ENCODE peak calls at places on chromosomes 12 and 14, in four cellular contexts. T, F, K and R are unnamed samples.

GRCh38 chr12:120853188-120853587 is 51.0 kb downstream of the SPPL3 start:
- DNase-seq in K (no peak), F (no peak), T (no peak), R (no peak)

GRCh38 chr14:100472094-100472455 is 115.1 kb downstream of the BEGAIN start:
- DNase-seq in F (no peak), T (no peak), K (no peak), R (no peak)

GRCh38 chr12:90940872-90941499 is 14.0 kb downstream of the CCER1 start:
- DNase-seq in K (peak), F (no peak), T (peak), R (peak)

GRCh38 chr14:64060648-64061096 is 207.9 kb downstream of the SYNE2 start:
- DNase-seq in K (peak), F (peak), T (peak), R (no peak)

GRCh38 chr14:41377926-41378325 is 228.8 kb upstream of the LRFN5 start:
- DNase-seq in T (no peak), K (no peak), F (no peak), R (no peak)

GRCh38 chr12:15796493-15797141 is 7.4 kb upstream of the EPS8 start:
- DNase-seq in T (peak), F (no peak), K (peak), R (no peak)

GRCh38 chr14:21308479-21309237 is 28.8 kb downstream of the RPGRIP1 start:
- DNase-seq in T (peak), F (peak), K (peak), R (peak)

GRCh38 chr14:52596861-52597260 is 44.2 kb downstream of the GPR137C start:
- DNase-seq in F (no peak), K (no peak), T (no peak), R (no peak)

GRCh38 chr12:54352022-54352531 is 12.2 kb downstream of the GPR84 start:
- DNase-seq in F (peak), T (no peak), K (no peak), R (no peak)

GRCh38 chr14:45678163-45678562 is 425.2 kb upstream of the MIS18BP1 start:
- DNase-seq in T (no peak), F (no peak), K (no peak), R (no peak)

GRCh38 chr14:63564318-63564717 is 21.1 kb upstream of the PPP2R5E start:
- DNase-seq in K (no peak), T (no peak), F (no peak), R (no peak)

GRCh38 chr12:51886021-51886710 is 1.7 kb upstream of the ANKRD33 start:
- DNase-seq in K (peak), T (no peak), F (no peak), R (no peak)

GRCh38 chr12:83573676-83574075 is 887.0 kb downstream of the TMTC2 start:
- DNase-seq in T (peak), K (no peak), F (no peak), R (no peak)

GRCh38 chr12:116400671-116401357 is 123.3 kb upstream of the MED13L start:
- DNase-seq in K (no peak), F (no peak), T (no peak), R (no peak)

GRCh38 chr12:127054531-127054930 is 1212.4 kb upstream of the TMEM132C start:
- DNase-seq in T (no peak), F (no peak), K (no peak), R (no peak)

GRCh38 chr14:92308676-92309075 is 14.3 kb upstream of the SLC24A4 start:
- DNase-seq in K (no peak), F (no peak), T (no peak), R (no peak)

GRCh38 chr14:102939329-102939728 is 16.9 kb downstream of the AMN start:
- DNase-seq in K (no peak), T (no peak), F (no peak), R (no peak)

GRCh38 chr12:50282581-50283229 is 615 bp downstream of the LIMA1 start:
- DNase-seq in F (no peak), K (no peak), T (no peak), R (peak)

GRCh38 chr12:103786201-103786600 is 54.8 kb downstream of the NT5DC3 start:
- DNase-seq in K (no peak), F (no peak), T (no peak), R (no peak)

GRCh38 chr12:16984484-16984883 is 378.5 kb upstream of the LMO3 start:
- DNase-seq in T (no peak), F (no peak), K (no peak), R (no peak)

GRCh38 chr12:129109174-129110001 is 256.1 kb downstream of the GLT1D1 start:
- DNase-seq in K (no peak), T (no peak), F (peak), R (no peak)

GRCh38 chr14:50778757-50779483 is 52.0 kb downstream of the NIN start:
- DNase-seq in K (no peak), T (no peak), F (no peak), R (no peak)

GRCh38 chr12:106586803-106587684 is 4.2 kb downstream of the RFX4 start:
- DNase-seq in T (no peak), F (no peak), K (no peak), R (peak)

GRCh38 chr12:3972576-3972975 is 99.4 kb upstream of the PARP11 start:
- DNase-seq in K (no peak), T (no peak), F (no peak), R (no peak)

GRCh38 chr14:51182166-51182565 is 57.9 kb upstream of the TMX1 start:
- DNase-seq in T (no peak), K (no peak), F (no peak), R (no peak)

GRCh38 chr12:16359512-16360491 is 12.4 kb downstream of the MGST1 start:
- DNase-seq in T (peak), F (peak), K (peak), R (peak)

GRCh38 chr12:6367065-6367968 is 8.0 kb downstream of the SCNN1A start:
- DNase-seq in F (no peak), T (no peak), K (peak), R (no peak)

GRCh38 chr12:106861984-106862894 is 87.8 kb downstream of the RIC8B start:
- DNase-seq in T (no peak), F (no peak), K (peak), R (no peak)

GRCh38 chr14:20622816-20623291 is 18.6 kb downstream of the OR6S1 start:
- DNase-seq in F (no peak), K (no peak), T (no peak), R (no peak)

GRCh38 chr14:95770777-95771176 is 56.9 kb upstream of the TCL1A start:
- DNase-seq in F (no peak), T (no peak), K (no peak), R (peak)

GRCh38 chr12:113766133-113766879 is 199.8 kb downstream of the RBM19 start:
- DNase-seq in K (peak), T (no peak), F (no peak), R (no peak)

GRCh38 chr14:35849122-35849521 is 23.0 kb downstream of the BRMS1L start:
- DNase-seq in F (no peak), K (peak), T (no peak), R (no peak)

GRCh38 chr12:26633591-26634210 is 199.3 kb downstream of the ITPR2 start:
- DNase-seq in F (no peak), T (no peak), K (peak), R (no peak)

GRCh38 chr14:36383674-36384421 is 63.4 kb upstream of the MBIP start:
- DNase-seq in T (no peak), K (no peak), F (no peak), R (no peak)

GRCh38 chr12:2179058-2179457 is 126.3 kb downstream of the CACNA1C start:
- DNase-seq in T (no peak), F (no peak), K (no peak), R (no peak)

GRCh38 chr12:42608196-42608825 is 18.8 kb upstream of the PRICKLE1 start:
- DNase-seq in F (no peak), K (no peak), T (no peak), R (no peak)

GRCh38 chr12:21940972-21941521 is at the start of gene ABCC9:
- DNase-seq in T (no peak), F (peak), K (no peak), R (no peak)

GRCh38 chr14:58964598-58964928 is 223.9 kb upstream of the DAAM1 start:
- DNase-seq in K (no peak), T (no peak), F (no peak), R (no peak)

GRCh38 chr14:69669375-69669774 is 58.0 kb downstream of the SUSD6 start:
- DNase-seq in F (no peak), K (no peak), T (no peak), R (no peak)
- TF ChIP-seq JUND in F (no peak), K (no peak), T (no peak), R (no peak)

DNA sequence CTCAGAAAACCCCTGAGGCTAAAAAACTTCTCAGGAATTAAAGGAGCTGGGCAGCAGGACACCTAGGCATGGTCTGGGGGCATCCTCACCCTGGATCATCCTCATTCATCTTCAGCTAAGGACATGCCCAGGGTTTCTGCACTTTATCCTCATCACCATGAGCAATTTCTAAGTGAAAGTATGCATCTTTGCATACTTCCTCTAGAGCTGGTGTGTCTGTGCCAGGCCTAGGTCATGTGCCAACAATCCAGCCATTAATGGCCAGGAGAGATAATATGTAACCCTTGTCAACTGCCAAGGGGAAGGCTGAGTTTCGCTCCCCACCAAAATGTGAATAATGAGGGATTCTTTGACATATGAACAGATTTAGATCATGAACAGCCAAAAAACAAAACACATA is 160.5 kb downstream of the KITLG start:
- DNase-seq in F (no peak), T (no peak), K (no peak), R (no peak)
- TF ChIP-seq JUND in F (no peak), T (no peak), K (no peak), R (no peak)

DNA sequence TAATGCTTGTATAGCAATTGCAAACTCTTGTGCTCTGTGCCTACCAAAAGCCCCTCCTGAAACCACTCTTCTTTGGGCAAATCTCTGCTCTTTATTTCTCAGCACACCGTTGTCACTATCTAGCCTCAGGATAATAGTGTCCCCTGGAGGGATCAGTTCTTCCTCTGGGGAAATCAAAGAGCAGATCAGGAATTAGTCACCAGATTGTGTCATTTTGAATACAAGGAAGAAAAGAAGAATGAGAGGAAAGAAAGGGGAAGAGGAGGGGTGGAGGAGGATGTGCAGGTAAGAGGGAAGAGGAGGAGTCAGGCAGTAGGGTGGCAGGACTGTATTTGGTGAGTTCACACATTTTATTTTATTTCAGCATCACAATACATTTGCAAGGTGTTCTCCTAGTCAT is 256.4 kb downstream of the GRIN2B start:
- DNase-seq in F (no peak), T (no peak), K (no peak), R (no peak)
- TF ChIP-seq JUND in F (no peak), T (peak), K (no peak), R (no peak)

GRCh38 chr12:132579747-132580146 is 30.6 kb downstream of the LRCOL1 start:
- DNase-seq in T (no peak), K (no peak), F (no peak), R (no peak)
- TF ChIP-seq JUND in T (no peak), K (no peak), F (no peak), R (no peak)